ENCODE peak calls at places on chromosomes 12 and 14, in ten cellular contexts. H is tibial nerve, E is astrocyte, W is K562, P is A549, X is left ventricle myocardium inferior, B is aorta, K is GM23248, J is A673, M is sigmoid colon. V is an unnamed sample.

GRCh38 chr12:76777765-76778216 is 13.9 kb downstream of the ZDHHC17 start:
- DNase-seq in P (no peak), W (no peak), J (no peak), B (no peak), X (no peak), K (no peak), M (no peak), H (no peak), E (no peak), V (no peak)

GRCh38 chr12:32780111-32780510 is 24.4 kb upstream of the YARS2 start:
- DNase-seq in B (no peak), P (no peak), X (no peak), W (no peak), H (no peak), M (no peak), K (no peak), E (peak), J (no peak), V (no peak)

GRCh38 chr12:47636908-47637780 is 68.7 kb downstream of the RPAP3 start:
- DNase-seq in E (no peak), M (no peak), K (peak), P (no peak), J (peak), H (no peak), W (no peak), B (peak), X (peak), V (no peak)

GRCh38 chr14:72975776-72976175 is 49.5 kb downstream of the DCAF4 start:
- DNase-seq in B (no peak), E (no peak), J (no peak), H (no peak), W (peak), X (no peak), K (peak), M (no peak), P (peak), V (no peak)

GRCh38 chr12:104306943-104307654 is 3.6 kb downstream of the EID3 start:
- DNase-seq in X (no peak), K (no peak), E (no peak), H (no peak), B (no peak), M (no peak), W (no peak), J (peak), P (no peak), V (no peak)

GRCh38 chr12:29238822-29239291 is 89.8 kb downstream of the FAR2 start:
- DNase-seq in W (no peak), J (no peak), P (no peak), X (no peak), M (no peak), E (peak), B (no peak), K (no peak), H (no peak), V (no peak)

GRCh38 chr12:100529951-100530350 is 43.5 kb upstream of the GAS2L3 start:
- DNase-seq in K (no peak), X (no peak), B (no peak), W (no peak), J (no peak), P (no peak), M (no peak), E (no peak), H (no peak), V (no peak)

GRCh38 chr12:6067152-6067916 is 57.1 kb downstream of the VWF start:
- DNase-seq in B (no peak), E (no peak), K (peak), M (no peak), H (peak), X (no peak), J (peak), P (peak), W (peak), V (no peak)

GRCh38 chr12:10636124-10636523 is 22.7 kb upstream of the MAGOHB start:
- DNase-seq in K (no peak), P (no peak), M (no peak), B (no peak), H (no peak), J (no peak), W (no peak), E (no peak), X (no peak), V (no peak)

GRCh38 chr14:37232907-37233481 is 35.3 kb downstream of the MIPOL1 start:
- DNase-seq in W (peak), E (peak), J (peak), K (peak), M (no peak), P (peak), X (no peak), H (peak), B (no peak), V (peak)

GRCh38 chr14:76152333-76152681 is 585 bp downstream of the GPATCH2L start:
- DNase-seq in B (peak), J (peak), K (peak), H (peak), P (peak), E (peak), X (peak), W (peak), M (peak), V (peak)

GRCh38 chr12:70606001-70606400 is 31.2 kb downstream of the PTPRB start:
- DNase-seq in J (no peak), M (no peak), W (no peak), K (peak), X (no peak), B (no peak), E (peak), H (no peak), P (no peak), V (no peak)

GRCh38 chr12:89709994-89710872 is 1.6 kb upstream of the ATP2B1 start:
- DNase-seq in K (peak), X (peak), W (no peak), E (no peak), J (no peak), P (peak), B (peak), M (peak), H (peak), V (no peak)

GRCh38 chr14:87305345-87305744 is 687.6 kb downstream of the GALC start:
- DNase-seq in P (no peak), M (no peak), J (no peak), E (no peak), K (no peak), X (no peak), W (no peak), H (no peak), B (no peak), V (no peak)

DNA sequence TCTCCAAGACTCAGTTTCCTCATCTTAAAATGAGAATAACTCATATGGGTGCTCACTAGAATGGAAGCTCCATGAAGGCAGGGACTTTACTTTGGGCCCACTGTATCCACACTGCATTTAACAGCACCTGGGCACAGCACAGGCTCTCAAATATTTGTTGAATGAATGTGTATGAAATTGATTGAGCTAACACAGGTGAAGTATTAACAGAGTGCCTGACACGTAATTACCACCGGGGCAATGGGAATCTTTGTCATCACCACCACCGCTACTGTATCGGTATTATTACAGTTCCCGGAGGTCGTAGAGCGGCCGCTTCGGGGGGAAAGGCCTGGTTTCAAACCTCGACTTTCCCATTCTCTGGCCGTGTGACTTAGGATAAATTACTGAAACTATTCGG is 1.2 kb upstream of the RIC8B start:
- DNase-seq in W (no peak), J (peak), E (no peak), P (no peak), B (no peak), H (no peak), X (no peak), K (no peak), M (no peak), V (no peak)
- H3K4me3 ChIP-seq in W (peak), J (peak), E (peak), P (peak), B (no peak), H (peak), X (peak), K (peak), M (peak), V (peak)

DNA sequence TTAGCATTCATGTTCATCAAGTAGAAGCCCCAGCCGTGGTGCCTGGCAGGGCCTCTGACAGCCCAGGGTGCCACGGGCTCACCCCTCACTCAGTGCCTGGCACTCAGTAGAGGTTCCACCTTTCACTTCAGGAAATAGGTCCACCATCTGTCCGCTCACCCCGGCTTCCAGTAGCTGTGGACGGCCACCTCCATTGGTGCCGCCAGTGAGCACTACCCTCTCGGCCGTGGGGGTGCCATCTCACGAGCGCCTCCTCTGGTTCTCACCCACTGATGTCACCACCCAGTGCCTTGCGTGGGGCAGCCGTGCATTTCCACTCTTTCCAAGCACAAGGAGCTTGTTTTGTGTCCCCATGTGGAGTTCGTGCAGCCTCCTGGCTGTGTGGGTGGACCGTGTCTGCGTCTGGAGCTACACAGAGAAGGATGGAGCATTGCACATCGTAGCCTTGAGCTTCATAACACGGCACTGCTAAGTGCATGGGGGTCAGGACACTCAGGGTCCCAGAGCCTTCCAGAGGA is 41.0 kb upstream of the MMP17 start:
- DNase-seq in X (no peak), J (no peak), B (no peak), E (no peak), K (no peak), M (no peak), H (no peak), W (no peak), P (no peak), V (no peak)
- H3K27ac ChIP-seq in X (no peak), J (no peak), B (no peak), E (no peak), K (no peak), M (no peak), H (no peak), W (no peak), P (no peak), V (no peak)

DNA sequence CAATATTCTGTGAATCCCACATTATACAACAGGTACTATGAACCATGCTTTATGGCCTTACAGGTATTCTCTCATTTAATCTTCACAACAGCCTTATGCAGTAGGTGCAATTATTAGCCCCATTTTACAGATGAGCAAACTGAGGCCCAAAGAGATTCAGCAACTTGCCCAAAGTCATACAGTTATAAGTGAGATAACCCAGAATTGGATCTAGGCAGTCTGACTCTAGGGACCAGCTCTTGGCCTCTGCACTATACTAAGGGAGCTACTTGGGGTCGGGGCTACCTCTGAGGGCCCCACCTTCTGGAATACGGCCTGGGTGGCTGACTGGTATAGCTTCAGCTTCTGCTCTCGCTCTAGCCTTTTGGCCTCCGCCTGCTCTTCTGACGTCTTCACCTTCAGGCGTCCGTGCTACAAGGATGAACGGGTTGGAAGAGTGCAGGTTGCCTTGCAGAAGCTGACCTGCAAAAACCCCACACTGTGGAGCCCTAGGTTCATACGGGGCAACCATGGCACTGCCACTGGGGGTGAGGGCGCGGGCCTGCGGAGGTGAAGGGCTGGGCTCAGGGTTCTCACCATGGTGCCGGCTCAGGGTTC is 762 bp downstream of the RABGGTA start:
- DNase-seq in J (no peak), M (no peak), B (no peak), K (peak), E (no peak), X (no peak), P (no peak), H (no peak), W (peak), V (no peak)
- H3K4me3 ChIP-seq in J (peak), M (peak), B (peak), K (peak), E (peak), X (peak), P (peak), H (peak), W (peak), V (peak)

GRCh38 chr14:56196274-56196673 is 78.1 kb downstream of the PELI2 start:
- DNase-seq in B (no peak), W (no peak), E (peak), X (no peak), M (no peak), K (peak), H (no peak), J (no peak), P (no peak), V (peak)

GRCh38 chr14:56195727-56196126 is 77.5 kb downstream of the PELI2 start:
- DNase-seq in W (no peak), E (peak), X (no peak), J (no peak), K (peak), M (no peak), B (no peak), H (peak), P (no peak), V (no peak)

GRCh38 chr14:56194062-56194461 is 75.9 kb downstream of the PELI2 start:
- DNase-seq in X (no peak), W (no peak), H (no peak), J (no peak), K (no peak), M (no peak), P (no peak), B (no peak), E (no peak), V (no peak)

GRCh38 chr14:56197150-56197549 is 78.9 kb downstream of the PELI2 start:
- DNase-seq in E (no peak), P (no peak), X (no peak), J (no peak), M (no peak), W (no peak), H (no peak), K (no peak), B (no peak), V (no peak)

DNA sequence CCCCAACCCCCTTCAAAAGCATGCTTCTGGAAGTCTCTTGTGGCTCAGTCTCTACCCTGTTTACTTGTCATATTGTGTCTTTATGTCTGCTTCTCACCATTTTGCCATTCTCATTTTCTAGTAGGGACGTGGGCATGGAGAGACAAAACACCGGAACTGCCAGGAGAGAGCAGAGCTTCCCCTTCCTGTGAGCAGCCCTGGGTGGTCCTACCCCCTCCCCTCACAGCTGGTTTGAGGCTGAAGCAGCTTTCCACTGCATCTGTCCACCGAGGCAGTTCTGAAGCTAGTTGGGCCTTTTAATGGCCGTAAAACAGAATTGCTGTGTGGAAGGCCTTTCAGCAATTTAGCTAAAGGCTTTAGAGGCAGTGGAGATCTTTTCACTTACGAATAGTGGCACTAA is 77.0 kb downstream of the PELI2 start:
- DNase-seq in X (no peak), W (no peak), E (no peak), H (no peak), B (no peak), J (no peak), P (no peak), M (no peak), K (no peak), V (no peak)
- H3K27ac ChIP-seq in X (no peak), W (no peak), E (peak), H (no peak), B (no peak), J (no peak), P (no peak), M (peak), K (no peak), V (no peak)

DNA sequence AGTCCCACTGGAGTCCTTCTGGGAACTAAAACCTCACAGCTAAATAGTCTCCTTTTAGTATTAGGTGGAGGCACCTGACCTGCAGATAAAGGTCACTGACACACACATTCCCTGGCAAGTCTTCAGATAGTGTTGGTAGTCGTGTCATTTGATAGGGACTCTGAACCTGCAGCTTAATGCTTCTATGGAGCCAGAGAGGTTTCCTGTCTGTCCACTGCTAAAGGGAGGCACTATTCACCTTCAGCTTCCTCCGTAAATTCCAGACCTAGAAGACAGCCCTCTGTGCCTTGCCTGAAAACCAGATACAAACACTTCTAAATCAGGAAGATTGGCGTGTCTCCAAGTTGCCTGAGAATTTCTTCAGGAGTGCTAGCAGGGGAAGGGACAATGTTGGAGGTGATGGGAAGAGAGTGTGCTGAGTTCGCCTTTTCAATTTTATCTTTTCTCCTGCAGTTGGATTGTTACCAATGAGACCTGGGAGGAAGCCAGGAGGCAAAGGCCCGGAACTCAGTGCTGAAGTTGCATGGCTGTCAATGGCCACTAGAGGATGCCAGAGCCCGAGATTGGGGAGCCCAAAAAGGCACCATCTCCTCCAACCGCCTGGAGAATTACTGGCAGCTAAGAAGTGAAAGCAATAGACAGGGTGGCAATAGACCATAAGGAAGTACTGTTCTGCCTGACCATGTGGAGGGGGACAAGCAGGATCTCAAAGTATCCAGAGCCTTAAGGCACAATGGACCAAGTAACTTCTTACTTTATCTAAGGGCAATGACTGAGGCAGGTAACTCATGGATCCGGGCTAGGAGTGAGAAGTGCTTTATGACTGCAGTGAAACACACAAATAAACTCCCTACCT is 81.6 kb upstream of the SCAF11 start:
- DNase-seq in M (peak), E (peak), B (peak), H (peak), K (peak), J (peak), W (peak), X (peak), P (peak), V (peak)
- H3K4me3 ChIP-seq in M (no peak), E (no peak), B (no peak), H (no peak), K (no peak), J (no peak), W (no peak), X (no peak), P (no peak), V (no peak)

GRCh38 chr12:14275886-14276285 is 89.6 kb upstream of the ATF7IP start:
- DNase-seq in X (no peak), K (no peak), M (no peak), W (peak), P (no peak), B (no peak), E (no peak), H (no peak), J (no peak), V (no peak)

GRCh38 chr12:14279845-14280244 is 85.6 kb upstream of the ATF7IP start:
- DNase-seq in H (no peak), K (no peak), M (no peak), W (no peak), E (no peak), B (no peak), J (no peak), X (no peak), P (no peak), V (no peak)

GRCh38 chr12:14281539-14281938 is 83.9 kb upstream of the ATF7IP start:
- DNase-seq in H (no peak), W (no peak), B (no peak), E (no peak), X (no peak), J (no peak), K (peak), P (no peak), M (no peak), V (no peak)

GRCh38 chr12:14280921-14281320 is 84.6 kb upstream of the ATF7IP start:
- DNase-seq in H (no peak), E (no peak), M (no peak), X (no peak), B (no peak), P (no peak), W (no peak), K (no peak), J (no peak), V (no peak)

DNA sequence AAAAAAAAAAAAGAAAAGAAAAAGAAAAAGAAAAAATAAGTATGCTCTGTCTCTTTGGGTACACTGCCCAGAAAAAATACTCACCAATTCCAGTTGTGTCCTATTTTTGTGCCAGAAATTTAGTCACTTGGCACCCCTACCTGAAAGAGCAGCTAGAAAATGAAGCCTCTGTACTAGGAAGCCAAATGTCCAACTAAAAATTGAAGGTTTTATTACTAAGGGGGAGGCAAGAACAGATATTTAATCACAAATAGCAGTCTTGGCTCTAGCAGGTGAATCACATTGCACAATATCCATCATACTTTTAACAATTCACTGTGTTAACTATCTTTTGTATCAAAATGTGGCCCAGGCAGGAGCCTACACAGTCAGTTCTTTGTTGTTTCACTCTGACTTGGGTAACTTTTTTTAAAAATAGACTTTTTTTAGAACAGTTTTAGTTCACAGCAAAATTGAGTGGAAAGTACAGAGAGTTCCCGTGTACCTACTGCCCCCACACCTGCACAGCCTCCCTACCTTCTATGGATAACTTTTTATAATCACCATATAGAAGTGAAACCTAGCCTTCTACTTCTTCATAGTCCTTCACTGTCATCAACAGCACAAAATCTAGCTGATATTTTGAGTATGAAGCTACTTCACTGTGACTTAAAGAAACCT is 87.1 kb upstream of the ATF7IP start:
- DNase-seq in M (no peak), P (no peak), H (no peak), J (no peak), W (no peak), X (no peak), K (no peak), E (no peak), B (no peak), V (no peak)
- H3K27ac ChIP-seq in M (peak), P (no peak), H (no peak), J (no peak), W (no peak), X (no peak), K (no peak), E (no peak), B (no peak), V (no peak)

GRCh38 chr12:117009759-117010158 is 89.5 kb downstream of the TESC start:
- DNase-seq in B (no peak), E (no peak), P (no peak), K (no peak), H (no peak), W (no peak), J (no peak), X (no peak), M (no peak), V (no peak)
- H3K4me3 ChIP-seq in B (no peak), E (no peak), P (no peak), K (no peak), H (no peak), W (no peak), J (no peak), X (no peak), M (no peak), V (no peak)